ENCODE peak calls at places on chromosomes 7 and 10, in ten cellular contexts. One of them, this sample, is unnamed.

GRCh38 chr10:14200645-14201534 is 129.8 kb downstream of the FRMD4A start:
- DNase-seq in tibial nerve: no peak
- DNase-seq in hepatocyte: no peak
- DNase-seq in CD8-positive, alpha-beta memory T cell: no peak
- DNase-seq in cardiac muscle cell: no peak
- DNase-seq in colonic mucosa: peak; percentile 17
- DNase-seq in psoas muscle: peak; percentile 14
- DNase-seq in A549: no peak
- DNase-seq in SK-N-SH: peak; percentile 26
- DNase-seq in aorta: no peak
- DNase-seq in this sample: no peak

GRCh38 chr7:142808802-142809583 is 38.2 kb downstream of the PRSS2 start:
- DNase-seq in tibial nerve: no peak
- DNase-seq in hepatocyte: no peak
- DNase-seq in CD8-positive, alpha-beta memory T cell: peak; percentile 90
- DNase-seq in cardiac muscle cell: no peak
- DNase-seq in colonic mucosa: peak; percentile 53
- DNase-seq in psoas muscle: no peak
- DNase-seq in A549: no peak
- DNase-seq in SK-N-SH: no peak
- DNase-seq in aorta: peak; percentile 65
- DNase-seq in this sample: no peak

GRCh38 chr7:27277628-27278027 is 35.0 kb downstream of the EVX1 start:
- DNase-seq in tibial nerve: no peak
- DNase-seq in hepatocyte: peak; percentile 80
- DNase-seq in CD8-positive, alpha-beta memory T cell: no peak
- DNase-seq in cardiac muscle cell: peak; percentile 18
- DNase-seq in colonic mucosa: peak; percentile 80
- DNase-seq in psoas muscle: no peak
- DNase-seq in A549: peak; percentile 67
- DNase-seq in SK-N-SH: no peak
- DNase-seq in aorta: no peak
- DNase-seq in this sample: no peak

GRCh38 chr10:5442056-5442989 is 30.0 kb downstream of the NET1 start:
- DNase-seq in tibial nerve: peak; percentile 72
- DNase-seq in hepatocyte: peak; percentile 67
- DNase-seq in CD8-positive, alpha-beta memory T cell: no peak
- DNase-seq in cardiac muscle cell: peak; percentile 50
- DNase-seq in colonic mucosa: peak; percentile 70
- DNase-seq in psoas muscle: no peak
- DNase-seq in A549: peak; percentile 34
- DNase-seq in SK-N-SH: peak; percentile 56
- DNase-seq in aorta: no peak
- DNase-seq in this sample: peak; percentile 64

GRCh38 chr7:73622527-73622908 is 1.8 kb downstream of the MLXIPL start:
- DNase-seq in tibial nerve: no peak
- DNase-seq in hepatocyte: no peak
- DNase-seq in CD8-positive, alpha-beta memory T cell: no peak
- DNase-seq in cardiac muscle cell: no peak
- DNase-seq in colonic mucosa: no peak
- DNase-seq in psoas muscle: no peak
- DNase-seq in A549: no peak
- DNase-seq in SK-N-SH: no peak
- DNase-seq in aorta: no peak
- DNase-seq in this sample: no peak

GRCh38 chr10:86213148-86213547 is 153.4 kb downstream of the GRID1 start:
- DNase-seq in tibial nerve: no peak
- DNase-seq in hepatocyte: no peak
- DNase-seq in CD8-positive, alpha-beta memory T cell: no peak
- DNase-seq in cardiac muscle cell: no peak
- DNase-seq in colonic mucosa: no peak
- DNase-seq in psoas muscle: no peak
- DNase-seq in A549: no peak
- DNase-seq in SK-N-SH: no peak
- DNase-seq in aorta: no peak
- DNase-seq in this sample: no peak

GRCh38 chr10:115795964-115796363 is 477.0 kb downstream of the GFRA1 start:
- DNase-seq in tibial nerve: no peak
- DNase-seq in hepatocyte: no peak
- DNase-seq in CD8-positive, alpha-beta memory T cell: no peak
- DNase-seq in cardiac muscle cell: no peak
- DNase-seq in colonic mucosa: no peak
- DNase-seq in psoas muscle: no peak
- DNase-seq in A549: no peak
- DNase-seq in SK-N-SH: no peak
- DNase-seq in aorta: no peak
- DNase-seq in this sample: no peak

GRCh38 chr7:127252380-127252718 is 392 bp downstream of the GRM8 start:
- DNase-seq in tibial nerve: no peak
- DNase-seq in hepatocyte: no peak
- DNase-seq in CD8-positive, alpha-beta memory T cell: no peak
- DNase-seq in cardiac muscle cell: no peak
- DNase-seq in colonic mucosa: no peak
- DNase-seq in psoas muscle: no peak
- DNase-seq in A549: no peak
- DNase-seq in SK-N-SH: peak; percentile 74
- DNase-seq in aorta: no peak
- DNase-seq in this sample: no peak

GRCh38 chr7:112930787-112931186 is 140.6 kb upstream of the TMEM168 start:
- DNase-seq in tibial nerve: no peak
- DNase-seq in hepatocyte: no peak
- DNase-seq in CD8-positive, alpha-beta memory T cell: no peak
- DNase-seq in cardiac muscle cell: no peak
- DNase-seq in colonic mucosa: no peak
- DNase-seq in psoas muscle: no peak
- DNase-seq in A549: no peak
- DNase-seq in SK-N-SH: no peak
- DNase-seq in aorta: no peak
- DNase-seq in this sample: no peak

GRCh38 chr7:94011714-94012353 is 7.7 kb upstream of the BET1 start:
- DNase-seq in tibial nerve: no peak
- DNase-seq in hepatocyte: no peak
- DNase-seq in CD8-positive, alpha-beta memory T cell: no peak
- DNase-seq in cardiac muscle cell: no peak
- DNase-seq in colonic mucosa: no peak
- DNase-seq in psoas muscle: no peak
- DNase-seq in A549: no peak
- DNase-seq in SK-N-SH: no peak
- DNase-seq in aorta: peak; percentile 34
- DNase-seq in this sample: no peak

GRCh38 chr10:4885142-4885541 is 59.1 kb downstream of the AKR1E2 start:
- DNase-seq in tibial nerve: no peak
- DNase-seq in hepatocyte: no peak
- DNase-seq in CD8-positive, alpha-beta memory T cell: no peak
- DNase-seq in cardiac muscle cell: no peak
- DNase-seq in colonic mucosa: no peak
- DNase-seq in psoas muscle: no peak
- DNase-seq in A549: no peak
- DNase-seq in SK-N-SH: no peak
- DNase-seq in aorta: no peak
- DNase-seq in this sample: no peak

GRCh38 chr7:27221201-27221797 is 21.3 kb upstream of the EVX1 start:
- DNase-seq in tibial nerve: no peak
- DNase-seq in hepatocyte: no peak
- DNase-seq in CD8-positive, alpha-beta memory T cell: no peak
- DNase-seq in cardiac muscle cell: no peak
- DNase-seq in colonic mucosa: no peak
- DNase-seq in psoas muscle: no peak
- DNase-seq in A549: no peak
- DNase-seq in SK-N-SH: no peak
- DNase-seq in aorta: no peak
- DNase-seq in this sample: no peak

GRCh38 chr10:74932648-74933047 is 106.2 kb downstream of the KAT6B start:
- DNase-seq in tibial nerve: peak; percentile 68
- DNase-seq in hepatocyte: no peak
- DNase-seq in CD8-positive, alpha-beta memory T cell: no peak
- DNase-seq in cardiac muscle cell: no peak
- DNase-seq in colonic mucosa: no peak
- DNase-seq in psoas muscle: peak; percentile 64
- DNase-seq in A549: no peak
- DNase-seq in SK-N-SH: no peak
- DNase-seq in aorta: no peak
- DNase-seq in this sample: no peak

GRCh38 chr10:79929409-79929904 is 19.4 kb downstream of the SFTPD start:
- DNase-seq in tibial nerve: peak; percentile 73
- DNase-seq in hepatocyte: peak; percentile 87
- DNase-seq in CD8-positive, alpha-beta memory T cell: peak; percentile 69
- DNase-seq in cardiac muscle cell: peak; percentile 85
- DNase-seq in colonic mucosa: peak; percentile 80
- DNase-seq in psoas muscle: peak; percentile 79
- DNase-seq in A549: peak; percentile 66
- DNase-seq in SK-N-SH: peak; percentile 77
- DNase-seq in aorta: peak; percentile 87
- DNase-seq in this sample: peak; percentile 48

GRCh38 chr7:124671976-124672375 is 93.6 kb downstream of the GPR37 start:
- DNase-seq in tibial nerve: no peak
- DNase-seq in hepatocyte: no peak
- DNase-seq in CD8-positive, alpha-beta memory T cell: no peak
- DNase-seq in cardiac muscle cell: no peak
- DNase-seq in colonic mucosa: no peak
- DNase-seq in psoas muscle: no peak
- DNase-seq in A549: no peak
- DNase-seq in SK-N-SH: no peak
- DNase-seq in aorta: no peak
- DNase-seq in this sample: no peak

DNA sequence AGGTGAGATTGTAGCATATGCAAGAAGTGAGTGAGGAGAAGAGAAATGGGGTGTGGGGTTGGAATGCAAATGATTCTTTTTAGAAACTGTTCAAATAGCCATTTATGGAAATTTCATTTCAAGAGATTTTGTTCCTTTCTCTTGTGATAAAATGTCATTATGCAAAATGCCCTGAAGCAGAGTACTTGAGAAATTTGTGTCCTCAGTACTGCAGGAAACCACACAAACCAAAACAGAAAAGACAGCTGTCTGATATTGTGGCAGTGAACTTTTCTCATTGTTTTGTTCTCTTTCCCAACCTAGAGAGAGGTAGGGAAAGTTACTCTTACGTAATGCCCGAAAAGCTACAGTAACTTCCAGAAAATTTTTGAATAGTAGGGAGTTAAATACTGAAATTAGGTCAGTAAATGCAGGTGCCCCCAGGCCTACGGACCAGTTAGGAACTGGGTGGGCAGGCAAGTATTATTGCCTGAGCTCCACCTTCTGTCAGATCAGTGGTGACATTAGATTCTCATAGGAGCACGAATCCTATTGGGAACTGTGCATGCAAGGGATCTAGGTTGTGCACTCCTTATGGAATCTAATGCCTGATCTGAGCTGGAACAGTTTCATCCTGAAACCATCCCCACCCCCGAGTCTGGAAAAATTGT is 34.0 kb downstream of the DLD start:
- DNase-seq in tibial nerve: no peak
- DNase-seq in hepatocyte: no peak
- DNase-seq in CD8-positive, alpha-beta memory T cell: no peak
- DNase-seq in cardiac muscle cell: no peak
- DNase-seq in colonic mucosa: no peak
- DNase-seq in psoas muscle: no peak
- DNase-seq in A549: no peak
- DNase-seq in SK-N-SH: no peak
- DNase-seq in aorta: no peak
- DNase-seq in this sample: no peak
- H3K4me3 ChIP-seq in tibial nerve: no peak overlapping the region
- H3K4me3 ChIP-seq in hepatocyte: no peak overlapping the region
- H3K4me3 ChIP-seq in CD8-positive, alpha-beta memory T cell: no peak overlapping the region
- H3K4me3 ChIP-seq in cardiac muscle cell: no peak overlapping the region
- H3K4me3 ChIP-seq in colonic mucosa: no peak overlapping the region
- H3K4me3 ChIP-seq in psoas muscle: no peak overlapping the region
- H3K4me3 ChIP-seq in A549: no peak overlapping the region
- H3K4me3 ChIP-seq in SK-N-SH: no peak overlapping the region
- H3K4me3 ChIP-seq in aorta: no peak overlapping the region
- H3K4me3 ChIP-seq in this sample: no peak overlapping the region

GRCh38 chr7:299628-300027 is 9.7 kb downstream of the FOXL3 start:
- DNase-seq in tibial nerve: no peak
- DNase-seq in hepatocyte: no peak
- DNase-seq in CD8-positive, alpha-beta memory T cell: no peak
- DNase-seq in cardiac muscle cell: no peak
- DNase-seq in colonic mucosa: no peak
- DNase-seq in psoas muscle: no peak
- DNase-seq in A549: no peak
- DNase-seq in SK-N-SH: no peak
- DNase-seq in aorta: no peak
- DNase-seq in this sample: no peak
- H3K9me3 ChIP-seq in tibial nerve: no peaks in the 10 kb centered on the region
- H3K9me3 ChIP-seq in hepatocyte: no peaks in the 10 kb centered on the region
- H3K9me3 ChIP-seq in CD8-positive, alpha-beta memory T cell: no peaks in the 10 kb centered on the region
- H3K9me3 ChIP-seq in cardiac muscle cell: no peaks in the 10 kb centered on the region
- H3K9me3 ChIP-seq in colonic mucosa: no peaks in the 10 kb centered on the region
- H3K9me3 ChIP-seq in psoas muscle: no peaks in the 10 kb centered on the region
- H3K9me3 ChIP-seq in A549: no peaks in the 10 kb centered on the region
- H3K9me3 ChIP-seq in SK-N-SH: no peaks in the 10 kb centered on the region
- H3K9me3 ChIP-seq in aorta: no peaks in the 10 kb centered on the region
- H3K9me3 ChIP-seq in this sample: no peaks in the 10 kb centered on the region

DNA sequence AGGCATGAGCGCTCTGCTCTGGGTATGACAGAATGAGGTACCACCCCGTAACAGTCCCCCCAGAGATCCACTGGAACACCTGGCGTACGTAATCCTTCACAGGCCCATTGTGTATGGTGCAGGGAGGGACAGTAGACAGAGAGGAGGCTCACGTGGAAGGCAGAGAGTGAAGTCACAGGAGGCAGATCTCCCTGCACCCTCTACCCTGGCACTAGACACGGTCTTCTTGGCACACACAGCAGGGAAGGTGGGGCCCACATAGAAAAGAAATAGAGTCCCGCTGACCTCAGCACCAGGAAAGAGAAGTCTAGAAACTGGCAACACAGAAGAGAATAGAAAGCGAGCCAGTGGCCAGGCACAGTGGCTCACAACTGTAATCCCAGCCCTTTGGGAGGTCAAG is 51.9 kb downstream of the SLC29A4 start:
- DNase-seq in tibial nerve: no peak
- DNase-seq in hepatocyte: no peak
- DNase-seq in CD8-positive, alpha-beta memory T cell: no peak
- DNase-seq in cardiac muscle cell: no peak
- DNase-seq in colonic mucosa: no peak
- DNase-seq in psoas muscle: no peak
- DNase-seq in A549: no peak
- DNase-seq in SK-N-SH: peak; percentile 16
- DNase-seq in aorta: no peak
- DNase-seq in this sample: no peak
- H3K27ac ChIP-seq in tibial nerve: no peak overlapping the region
- H3K27ac ChIP-seq in hepatocyte: no peak overlapping the region
- H3K27ac ChIP-seq in CD8-positive, alpha-beta memory T cell: no peak overlapping the region
- H3K27ac ChIP-seq in cardiac muscle cell: no peak overlapping the region
- H3K27ac ChIP-seq in colonic mucosa: no peak overlapping the region
- H3K27ac ChIP-seq in psoas muscle: no peak overlapping the region
- H3K27ac ChIP-seq in A549: no peak overlapping the region
- H3K27ac ChIP-seq in SK-N-SH: no peak overlapping the region
- H3K27ac ChIP-seq in aorta: no peak overlapping the region
- H3K27ac ChIP-seq in this sample: no peak overlapping the region

DNA sequence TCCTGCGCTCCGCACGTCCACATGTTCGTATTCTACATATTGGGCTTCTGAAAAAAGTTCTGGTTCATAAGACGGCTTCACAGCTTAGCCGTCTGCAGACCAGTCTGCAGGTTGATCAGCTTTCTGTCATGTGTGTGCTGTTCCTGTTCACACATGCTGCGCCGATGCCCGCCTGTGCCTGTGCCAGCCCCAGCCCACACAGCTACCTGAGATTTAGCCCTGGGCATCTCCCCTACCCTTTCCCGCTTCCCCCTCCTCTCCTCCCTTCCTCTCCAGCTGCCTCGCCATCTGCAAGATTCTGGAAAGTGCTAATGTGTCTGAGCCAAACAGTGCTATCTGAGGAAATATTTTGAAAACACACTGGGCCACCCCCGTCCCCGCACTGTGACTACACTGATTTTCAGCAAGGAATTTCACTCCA is 7.1 kb downstream of the CHST3 start:
- DNase-seq in tibial nerve: no peak
- DNase-seq in hepatocyte: no peak
- DNase-seq in CD8-positive, alpha-beta memory T cell: no peak
- DNase-seq in cardiac muscle cell: no peak
- DNase-seq in colonic mucosa: no peak
- DNase-seq in psoas muscle: no peak
- DNase-seq in A549: no peak
- DNase-seq in SK-N-SH: no peak
- DNase-seq in aorta: no peak
- DNase-seq in this sample: no peak
- H3K4me3 ChIP-seq in tibial nerve: peak overlapping the region; percentile 35
- H3K4me3 ChIP-seq in hepatocyte: no peak overlapping the region
- H3K4me3 ChIP-seq in CD8-positive, alpha-beta memory T cell: no peak overlapping the region
- H3K4me3 ChIP-seq in cardiac muscle cell: no peak overlapping the region
- H3K4me3 ChIP-seq in colonic mucosa: no peak overlapping the region
- H3K4me3 ChIP-seq in psoas muscle: no peak overlapping the region
- H3K4me3 ChIP-seq in A549: peak overlapping the region; percentile 20
- H3K4me3 ChIP-seq in SK-N-SH: no peak overlapping the region
- H3K4me3 ChIP-seq in aorta: no peak overlapping the region
- H3K4me3 ChIP-seq in this sample: no peak overlapping the region

This sample was measured in SJSA1.